ENCODE peak calls at places on chromosomes 4 and X, in seven cellular contexts. G is GM04504; H is mesothelial cell of epicardium; Q is iPS-NIHi11; E is activated naive CD8-positive, alpha-beta T cell treated with anti-CD3 and anti-CD28 coated beads, Interleukin-2, amount 50 U/mL, for 24 hours; R is ascending aorta; B is endothelial cell. M is an unnamed sample.

GRCh38 chrX:15679246-15679645 is 14.6 kb upstream of the CLTRN start:
- DNase-seq in G (no peak), H (no peak), Q (no peak), E (no peak), R (no peak), B (no peak), M (no peak)

GRCh38 chr4:185127021-185127925 is 15.8 kb upstream of the SLC25A4 start:
- DNase-seq in G (no peak), H (peak; percentile 49), Q (peak; percentile 67), E (peak; percentile 15), R (no peak), B (peak; percentile 28), M (no peak)

GRCh38 chr4:25155957-25156356 is 4.3 kb downstream of the SEPSECS start:
- DNase-seq in G (no peak), H (no peak), Q (no peak), E (no peak), R (no peak), B (no peak), M (no peak)

GRCh38 chrX:134183665-134184064 is 53.3 kb upstream of the CCDC160 start:
- DNase-seq in G (no peak), H (no peak), Q (no peak), E (no peak), R (no peak), B (no peak), M (no peak)

GRCh38 chr4:53841711-53842110 is 222.7 kb downstream of the CHIC2 start:
- DNase-seq in G (no peak), H (no peak), Q (no peak), E (no peak), R (no peak), B (no peak), M (no peak)

GRCh38 chrX:122218666-122219065 is 965.4 kb upstream of the GRIA3 start:
- DNase-seq in G (no peak), H (no peak), Q (no peak), E (no peak), R (no peak), B (no peak), M (no peak)

GRCh38 chrX:150051096-150051495 is 112.8 kb upstream of the EOLA2 start:
- DNase-seq in G (no peak), H (no peak), Q (no peak), E (no peak), R (no peak), B (no peak), M (no peak)

GRCh38 chr4:97582890-97583289 is 560.4 kb downstream of the STPG2 start:
- DNase-seq in G (no peak), H (no peak), Q (no peak), E (no peak), R (no peak), B (no peak), M (no peak)

GRCh38 chrX:68532828-68533227 is 34.0 kb downstream of the YIPF6 start:
- DNase-seq in G (no peak), H (no peak), Q (no peak), E (no peak), R (no peak), B (no peak), M (no peak)

GRCh38 chrX:33416273-33416805 is 205.0 kb upstream of the DMD start:
- DNase-seq in G (no peak), H (no peak), Q (no peak), E (no peak), R (no peak), B (no peak), M (no peak)

GRCh38 chrX:24672701-24673190 is 21.0 kb upstream of the POLA1 start:
- DNase-seq in G (no peak), H (no peak), Q (no peak), E (no peak), R (no peak), B (no peak), M (no peak)

GRCh38 chrX:151973851-151974335 is 583 bp downstream of the GABRE start:
- DNase-seq in G (no peak), H (no peak), Q (peak; percentile 22), E (no peak), R (no peak), B (no peak), M (peak; percentile 40)

GRCh38 chrX:20515841-20516461 is 249.2 kb upstream of the RPS6KA3 start:
- DNase-seq in G (peak; percentile 49), H (no peak), Q (peak; percentile 7), E (peak; percentile 33), R (no peak), B (no peak), M (no peak)

GRCh38 chrX:50697691-50698090 is 116.3 kb downstream of the SHROOM4 start:
- DNase-seq in G (peak; percentile 26), H (no peak), Q (peak; percentile 42), E (no peak), R (no peak), B (no peak), M (no peak)

GRCh38 chrX:37350034-37350365 is 836 bp downstream of the PRRG1 start:
- DNase-seq in G (no peak), H (no peak), Q (peak; percentile 5), E (no peak), R (no peak), B (no peak), M (no peak)

GRCh38 chr4:161132715-161133425 is 1030.9 kb downstream of the FSTL5 start:
- DNase-seq in G (no peak), H (no peak), Q (no peak), E (no peak), R (no peak), B (no peak), M (no peak)

GRCh38 chr4:151797131-151797530 is 36.3 kb upstream of the GATB start:
- DNase-seq in G (no peak), H (no peak), Q (no peak), E (no peak), R (no peak), B (no peak), M (no peak)

GRCh38 chr4:8297141-8297601 is 27.6 kb downstream of the HTRA3 start:
- DNase-seq in G (no peak), H (no peak), Q (no peak), E (no peak), R (no peak), B (no peak), M (no peak)

GRCh38 chr4:75470738-75471137 is 43.5 kb downstream of the RCHY1 start:
- DNase-seq in G (no peak), H (no peak), Q (no peak), E (no peak), R (no peak), B (no peak), M (no peak)

GRCh38 chrX:154748712-154749339 is 2.1 kb downstream of the GAB3 start:
- DNase-seq in G (no peak), H (no peak), Q (peak; percentile 50), E (no peak), R (no peak), B (peak; percentile 40), M (no peak)

GRCh38 chrX:29687687-29688086 is 527.7 kb upstream of the MAGEB2 start:
- DNase-seq in G (no peak), H (no peak), Q (no peak), E (no peak), R (no peak), B (no peak), M (no peak)

M was measured in left lung.